ENCODE peak calls at places on chromosomes 12 and 14, in five cellular contexts. P is GM10248, N is T-cell, Q is astrocyte of the cerebellum, Y is anterior cingulate cortex. D is an unnamed sample.

GRCh38 chr14:34593740-34594375 is 36.1 kb downstream of the SNX6 start:
- DNase-seq in P (no peak), N (no peak), Q (peak), Y (no peak), D (no peak)

GRCh38 chr12:89873745-89874144 is 165.1 kb upstream of the ATP2B1 start:
- DNase-seq in P (no peak), N (no peak), Q (no peak), Y (no peak), D (no peak)

GRCh38 chr14:50560929-50561280 is 960 bp downstream of the ATL1 start:
- DNase-seq in P (peak), N (peak), Q (peak), Y (peak), D (peak)

GRCh38 chr12:97535582-97535981 is 73.0 kb downstream of the RMST start:
- DNase-seq in P (no peak), N (no peak), Q (no peak), Y (no peak), D (no peak)

GRCh38 chr12:94286580-94287244 is 138.3 kb downstream of the PLXNC1 start:
- DNase-seq in P (no peak), N (no peak), Q (no peak), Y (no peak), D (no peak)

GRCh38 chr14:35384386-35385041 is 20.0 kb downstream of the NFKBIA start:
- DNase-seq in P (no peak), N (no peak), Q (peak), Y (no peak), D (no peak)

GRCh38 chr14:72332054-72332453 is 399.8 kb downstream of the RGS6 start:
- DNase-seq in P (no peak), N (no peak), Q (no peak), Y (peak), D (no peak)

GRCh38 chr12:6605425-6606330 is 1.5 kb downstream of the CHD4 start:
- DNase-seq in P (no peak), N (peak), Q (no peak), Y (no peak), D (peak)

GRCh38 chr14:89294060-89294459 is 123.0 kb downstream of the FOXN3 start:
- DNase-seq in P (no peak), N (no peak), Q (no peak), Y (no peak), D (no peak)

GRCh38 chr12:22332191-22332590 is 2.3 kb downstream of the ST8SIA1 start:
- DNase-seq in P (no peak), N (no peak), Q (no peak), Y (no peak), D (no peak)

GRCh38 chr12:49904601-49905000 is 901 bp upstream of the FAIM2 start:
- DNase-seq in P (no peak), N (no peak), Q (no peak), Y (no peak), D (no peak)

GRCh38 chr12:116484807-116485206 is 74.4 kb upstream of the MAP1LC3B2 start:
- DNase-seq in P (no peak), N (no peak), Q (no peak), Y (no peak), D (no peak)

GRCh38 chr14:49622022-49622607 is 1.5 kb downstream of the MGAT2 start:
- DNase-seq in P (no peak), N (no peak), Q (no peak), Y (no peak), D (no peak)

GRCh38 chr12:25690996-25691864 is 138.1 kb upstream of the LMNTD1 start:
- DNase-seq in P (no peak), N (no peak), Q (no peak), Y (no peak), D (no peak)

GRCh38 chr12:110908377-110909136 is 11.8 kb downstream of the MYL2 start:
- DNase-seq in P (peak), N (no peak), Q (no peak), Y (no peak), D (no peak)

GRCh38 chr12:127489055-127489454 is 777.9 kb upstream of the TMEM132C start:
- DNase-seq in P (no peak), N (no peak), Q (no peak), Y (no peak), D (no peak)

GRCh38 chr12:9829990-9830389 is 2.7 kb downstream of the KLRF1 start:
- DNase-seq in P (no peak), N (no peak), Q (no peak), Y (no peak), D (no peak)

GRCh38 chr12:62917066-62917465 is 17.9 kb downstream of the PPM1H start:
- DNase-seq in P (no peak), N (no peak), Q (no peak), Y (no peak), D (no peak)

GRCh38 chr14:74141703-74142102 is 56.9 kb downstream of the LIN52 start:
- DNase-seq in P (no peak), N (no peak), Q (no peak), Y (no peak), D (no peak)

GRCh38 chr14:75067212-75067611 is 2.2 kb upstream of the ZC2HC1C start:
- DNase-seq in P (no peak), N (no peak), Q (no peak), Y (no peak), D (no peak)

GRCh38 chr14:104712881-104713734 is 10.9 kb upstream of the ADSS1 start:
- DNase-seq in P (no peak), N (no peak), Q (no peak), Y (no peak), D (no peak)

GRCh38 chr12:112270673-112271072 is 111.6 kb downstream of the HECTD4 start:
- DNase-seq in P (no peak), N (no peak), Q (no peak), Y (no peak), D (no peak)

GRCh38 chr14:58151701-58152568 is at the start of gene ARMH4:
- DNase-seq in P (peak), N (peak), Q (peak), Y (peak), D (peak)

GRCh38 chr12:32285484-32285883 is 113.9 kb upstream of the FGD4 start:
- DNase-seq in P (no peak), N (no peak), Q (no peak), Y (no peak), D (no peak)

GRCh38 chr12:90199008-90199407 is 490.4 kb upstream of the ATP2B1 start:
- DNase-seq in P (no peak), N (no peak), Q (no peak), Y (no peak), D (no peak)

GRCh38 chr14:85528080-85528881 is 1.7 kb upstream of the FLRT2 start:
- DNase-seq in P (no peak), N (no peak), Q (peak), Y (no peak), D (no peak)

GRCh38 chr12:98973395-98973794 is 328.3 kb downstream of the APAF1 start:
- DNase-seq in P (no peak), N (no peak), Q (no peak), Y (no peak), D (no peak)

GRCh38 chr14:34650786-34651584 is 21.0 kb upstream of the SNX6 start:
- DNase-seq in P (no peak), N (no peak), Q (peak), Y (no peak), D (no peak)